ENCODE peak calls at places on chromosomes 16 and 17, in six cellular contexts. J is prostate gland; Z is adipocyte; F is testis; C is CD8-positive, alpha-beta T cell; L is A549. U is an unnamed sample. For H3K4me1 and H3K9me3, the result is how much of the 10 kb centered on the place peaks cover.

GRCh38 chr17:14205992-14206461 is 30.6 kb downstream of the CDRT15 start:
- DNase-seq in F (no peak), L (no peak), J (peak), Z (no peak), C (peak), U (peak)

GRCh38 chr16:88705746-88706287 is 391 bp downstream of the RNF166 start:
- DNase-seq in Z (peak), F (no peak), J (no peak), C (no peak), L (no peak), U (peak)

GRCh38 chr17:42387221-42387657 is 1.0 kb downstream of the STAT3 start:
- DNase-seq in C (peak), L (no peak), J (peak), Z (peak), F (peak), U (peak)

GRCh38 chr17:5800646-5801045 is 216.3 kb upstream of the NLRP1 start:
- DNase-seq in Z (no peak), J (peak), C (no peak), F (no peak), L (no peak), U (no peak)

GRCh38 chr17:57918017-57918895 is 37.0 kb downstream of the CUEDC1 start:
- DNase-seq in L (no peak), J (no peak), Z (peak), C (no peak), F (no peak), U (no peak)

GRCh38 chr17:35761601-35762000 is 914 bp downstream of the C17orf50 start:
- DNase-seq in C (no peak), J (no peak), L (no peak), F (no peak), Z (no peak), U (no peak)

GRCh38 chr17:82832411-82832810 is 7.4 kb downstream of the ZNF750 start:
- DNase-seq in Z (no peak), L (no peak), J (no peak), F (no peak), C (no peak), U (no peak)

GRCh38 chr17:51427259-51428255 is 167.2 kb downstream of the UTP18 start:
- DNase-seq in F (no peak), L (no peak), Z (no peak), C (peak), J (no peak), U (no peak)

GRCh38 chr16:57976331-57976796 is 5.4 kb upstream of the CNGB1 start:
- DNase-seq in F (peak), L (no peak), J (no peak), Z (peak), C (no peak), U (no peak)

GRCh38 chr16:64290461-64290860 is 831.4 kb downstream of the CDH11 start:
- DNase-seq in F (no peak), L (no peak), J (no peak), C (no peak), Z (no peak), U (no peak)

GRCh38 chr16:61042736-61043135 is 993.5 kb downstream of the CDH8 start:
- DNase-seq in C (no peak), L (no peak), J (no peak), Z (no peak), F (no peak), U (no peak)

GRCh38 chr17:10192963-10193362 is 5.4 kb downstream of the GAS7 start:
- DNase-seq in C (no peak), Z (peak), J (no peak), L (no peak), F (no peak), U (no peak)

GRCh38 chr17:73974536-73974935 is 228.9 kb upstream of the RPL38 start:
- DNase-seq in C (no peak), L (no peak), Z (no peak), J (no peak), F (no peak), U (no peak)

GRCh38 chr16:49587511-49587910 is 213.9 kb downstream of the C16orf78 start:
- DNase-seq in L (no peak), Z (no peak), J (no peak), F (no peak), C (no peak), U (no peak)

GRCh38 chr16:56944954-56945839 is 13.3 kb downstream of the HERPUD1 start:
- DNase-seq in C (no peak), Z (no peak), F (peak), J (no peak), L (no peak), U (no peak)

GRCh38 chr16:56941092-56941491 is 9.2 kb downstream of the HERPUD1 start:
- DNase-seq in C (no peak), Z (no peak), F (no peak), J (no peak), L (no peak), U (no peak)

GRCh38 chr16:56945847-56946527 is 14.0 kb downstream of the HERPUD1 start:
- DNase-seq in Z (no peak), L (no peak), C (no peak), F (no peak), J (no peak), U (no peak)

GRCh38 chr16:56941856-56942331 is 10.0 kb downstream of the HERPUD1 start:
- DNase-seq in C (no peak), F (no peak), J (no peak), Z (no peak), L (no peak), U (no peak)

DNA sequence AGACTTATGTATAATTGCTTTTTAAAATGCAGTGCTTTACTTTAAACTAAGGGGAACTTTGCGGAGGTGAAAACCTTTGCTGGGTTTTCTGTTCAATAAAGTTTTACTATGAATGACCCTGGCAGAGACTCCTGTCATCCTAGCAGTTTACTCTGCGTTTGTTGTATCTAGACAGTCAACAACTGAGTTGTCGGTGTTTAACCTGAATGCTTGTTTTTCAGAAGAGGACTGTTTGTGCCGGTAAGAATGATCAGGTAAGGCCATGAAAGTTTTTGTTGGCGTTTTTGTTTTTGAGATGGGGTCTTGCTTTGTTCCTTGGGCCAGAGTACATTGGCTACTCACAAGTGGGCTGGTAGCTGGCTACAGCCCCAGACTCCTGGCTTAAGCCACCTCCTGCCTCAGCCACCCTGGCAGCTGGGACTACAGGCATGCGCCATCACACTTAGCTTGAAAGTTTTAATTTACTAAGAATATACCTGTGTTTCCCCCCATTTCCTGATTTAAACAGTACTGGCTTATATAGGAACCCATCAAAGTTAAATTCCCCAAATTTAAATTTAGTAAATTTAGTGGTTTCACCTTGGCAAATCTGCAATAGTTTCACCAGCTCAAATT is 11.9 kb downstream of the HERPUD1 start:
- DNase-seq in J (no peak), C (no peak), Z (no peak), F (no peak), L (no peak), U (no peak)
- H3K4me1 ChIP-seq in J (under half), C (under half), Z (under half), F (under half), L (under half), U (half or more)

GRCh38 chr17:21298056-21298982 is 13.8 kb downstream of the MAP2K3 start:
- DNase-seq in F (no peak), L (no peak), J (no peak), C (no peak), Z (no peak), U (no peak)
- H3K9me3 ChIP-seq in F (under half), L (under half), J (under half), C (under half), Z (under half), U (under half)

GRCh38 chr16:11719171-11719570 is 23.5 kb downstream of the TXNDC11 start:
- DNase-seq in C (no peak), F (no peak), Z (no peak), L (no peak), J (no peak), U (no peak)
- H3K4me1 ChIP-seq in C (under half), F (under half), Z (under half), L (under half), J (under half), U (half or more)

GRCh38 chr17:27158390-27158789 is 135.5 kb upstream of the WSB1 start:
- DNase-seq in Z (no peak), F (no peak), C (no peak), J (no peak), L (no peak), U (peak)
- H3K9me3 ChIP-seq in Z (under half), F (under half), C (under half), J (under half), L (under half), U (under half)

GRCh38 chr16:29743475-29743826 is 2.3 kb downstream of the C16orf54 start:
- DNase-seq in Z (no peak), F (no peak), C (no peak), J (no peak), L (no peak), U (no peak)

GRCh38 chr16:29745853-29746345 is at the start of gene C16orf54:
- DNase-seq in L (no peak), J (no peak), F (peak), C (peak), Z (no peak), U (peak)

GRCh38 chr16:29743827-29744531 is 1.8 kb downstream of the C16orf54 start:
- DNase-seq in C (peak), J (peak), Z (no peak), L (no peak), F (no peak), U (no peak)

GRCh38 chr16:29745126-29745852 is 501 bp downstream of the C16orf54 start:
- DNase-seq in J (no peak), F (no peak), L (no peak), Z (no peak), C (peak), U (no peak)

GRCh38 chr16:29744541-29745101 is 1.2 kb downstream of the C16orf54 start:
- DNase-seq in L (no peak), C (no peak), J (no peak), Z (no peak), F (no peak), U (no peak)
- H3K4me1 ChIP-seq in L (under half), C (half or more), J (under half), Z (under half), F (under half), U (under half)

GRCh38 chr16:80117731-80118130 is 423.1 kb upstream of the DYNLRB2 start:
- DNase-seq in F (no peak), C (no peak), Z (no peak), L (no peak), J (peak), U (no peak)

GRCh38 chr16:80120899-80121521 is 419.8 kb upstream of the DYNLRB2 start:
- DNase-seq in C (no peak), Z (no peak), L (no peak), J (peak), F (no peak), U (no peak)

GRCh38 chr16:80122155-80122554 is 418.6 kb upstream of the DYNLRB2 start:
- DNase-seq in F (peak), J (peak), L (no peak), C (no peak), Z (peak), U (no peak)

GRCh38 chr16:80123189-80123588 is 417.6 kb upstream of the DYNLRB2 start:
- DNase-seq in C (no peak), J (no peak), Z (peak), L (no peak), F (no peak), U (no peak)

DNA sequence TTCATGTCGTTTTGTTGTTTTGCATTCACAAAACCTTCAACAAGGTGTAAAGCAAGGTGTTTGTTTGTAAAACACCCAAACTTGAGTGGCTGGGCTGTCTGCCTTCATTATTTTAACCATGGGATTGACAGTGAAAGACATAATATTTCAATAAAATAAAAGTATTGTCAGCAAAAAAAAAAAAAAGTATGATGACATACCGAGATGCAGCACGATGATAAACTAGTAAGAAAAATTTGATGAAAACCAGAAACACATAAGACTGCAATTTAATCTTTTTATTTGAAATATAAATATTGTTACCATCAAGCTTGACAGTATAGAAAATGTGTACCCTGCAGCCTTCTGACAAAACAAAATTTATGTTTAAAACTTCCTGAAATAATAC is 419.3 kb upstream of the DYNLRB2 start:
- DNase-seq in Z (no peak), L (no peak), C (no peak), J (no peak), F (no peak), U (no peak)
- H3K9me3 ChIP-seq in Z (under half), L (under half), C (under half), J (under half), F (under half), U (under half)

GRCh38 chr17:20273741-20274500 is 193.4 kb downstream of the LGALS9B start:
- DNase-seq in L (no peak), F (no peak), C (no peak), J (no peak), Z (no peak), U (no peak)

GRCh38 chr17:20268700-20269475 is 198.5 kb downstream of the LGALS9B start:
- DNase-seq in C (no peak), F (no peak), L (no peak), Z (no peak), J (no peak), U (no peak)

GRCh38 chr17:20267459-20267842 is 199.9 kb downstream of the LGALS9B start:
- DNase-seq in Z (no peak), L (no peak), F (no peak), J (no peak), C (peak), U (no peak)

GRCh38 chr17:20270336-20270735 is 197.0 kb downstream of the LGALS9B start:
- DNase-seq in L (no peak), C (no peak), Z (no peak), F (no peak), J (no peak), U (no peak)

GRCh38 chr17:20271016-20271610 is 196.2 kb downstream of the LGALS9B start:
- DNase-seq in C (no peak), J (no peak), F (no peak), L (no peak), Z (no peak), U (no peak)
- H3K4me1 ChIP-seq in C (half or more), J (under half), F (under half), L (under half), Z (under half), U (under half)